ENCODE peak calls at places on chromosomes 13 and 19, in five cellular contexts. P, O, B, Z and I are unnamed samples.

GRCh38 chr19:39308531-39309304 is 11.9 kb downstream of the LRFN1 start:
- DNase-seq in Z (no peak), B (no peak), P (no peak), O (no peak), I (no peak)

GRCh38 chr19:1767464-1767933 is 14.2 kb downstream of the ONECUT3 start:
- DNase-seq in O (no peak), P (peak), Z (peak), B (no peak), I (no peak)

GRCh38 chr19:32924200-32924599 is 47.6 kb downstream of the CEP89 start:
- DNase-seq in Z (no peak), B (no peak), O (peak), P (no peak), I (peak)

GRCh38 chr19:19160489-19161035 is 9.5 kb downstream of the MEF2B start:
- DNase-seq in Z (no peak), P (no peak), O (no peak), B (no peak), I (no peak)

GRCh38 chr19:41940443-41941409 is 12.5 kb upstream of the ERFL start:
- DNase-seq in Z (no peak), B (no peak), P (no peak), O (no peak), I (no peak)

GRCh38 chr19:46524272-46524671 is 28.6 kb upstream of the PNMA8B start:
- DNase-seq in Z (no peak), P (no peak), O (no peak), B (no peak), I (no peak)

GRCh38 chr13:31930901-31931522 is 100.6 kb upstream of the FRY start:
- DNase-seq in O (peak), P (no peak), Z (no peak), B (no peak), I (no peak)

GRCh38 chr19:10502524-10503001 is 593 bp downstream of the KEAP1 start:
- DNase-seq in B (peak), Z (peak), P (peak), O (peak), I (peak)

GRCh38 chr13:94344126-94344863 is 135.2 kb downstream of the DCT start:
- DNase-seq in P (peak), B (no peak), O (no peak), Z (no peak), I (no peak)

GRCh38 chr13:36801035-36801434 is 18.0 kb upstream of the RFXAP start:
- DNase-seq in Z (no peak), O (peak), B (no peak), P (no peak), I (no peak)

GRCh38 chr19:7690779-7691258 is 10.2 kb downstream of the TRAPPC5 start:
- DNase-seq in Z (no peak), O (no peak), B (no peak), P (no peak), I (no peak)

GRCh38 chr13:98842074-98842473 is 89.6 kb upstream of the SLC15A1 start:
- DNase-seq in Z (no peak), P (no peak), O (no peak), B (peak), I (no peak)

GRCh38 chr13:39148513-39148961 is 110.3 kb downstream of the NHLRC3 start:
- DNase-seq in P (peak), Z (no peak), B (peak), O (peak), I (no peak)

GRCh38 chr19:29662604-29663404 is 2.5 kb upstream of the PLEKHF1 start:
- DNase-seq in Z (no peak), O (peak), P (peak), B (no peak), I (peak)

GRCh38 chr19:55251296-55252081 is 7.3 kb downstream of the PPP6R1 start:
- DNase-seq in P (peak), B (no peak), O (peak), Z (no peak), I (no peak)

GRCh38 chr19:41697198-41697855 is 9.3 kb upstream of the CEACAM7 start:
- DNase-seq in P (no peak), O (no peak), B (no peak), Z (no peak), I (no peak)

GRCh38 chr19:45716314-45717130 is 14.2 kb downstream of the FBXO46 start:
- DNase-seq in P (peak), Z (no peak), O (peak), B (no peak), I (no peak)

GRCh38 chr19:45913874-45914830 is at the start of gene NANOS2:
- DNase-seq in O (no peak), Z (no peak), B (no peak), P (peak), I (no peak)

GRCh38 chr13:50463662-50464061 is 379.8 kb downstream of the DLEU7 start:
- DNase-seq in P (no peak), O (peak), B (no peak), Z (no peak), I (no peak)

GRCh38 chr13:27203854-27204253 is 32.2 kb upstream of the USP12 start:
- DNase-seq in B (no peak), Z (no peak), O (peak), P (peak), I (no peak)

GRCh38 chr13:113582841-113583631 is 1.5 kb upstream of the TFDP1 start:
- DNase-seq in P (no peak), O (no peak), B (no peak), Z (no peak), I (no peak)

GRCh38 chr13:32790731-32791130 is 204.5 kb downstream of the PDS5B start:
- DNase-seq in P (no peak), O (peak), B (no peak), Z (no peak), I (no peak)

GRCh38 chr19:41649827-41650226 is 23.0 kb upstream of the CEACAM4 start:
- DNase-seq in B (no peak), P (peak), Z (no peak), O (no peak), I (no peak)

GRCh38 chr19:15587663-15588062 is 27.4 kb upstream of the CYP4F8 start:
- DNase-seq in Z (no peak), P (no peak), B (no peak), O (no peak), I (no peak)

GRCh38 chr19:16067205-16067938 is 8.9 kb upstream of the TPM4 start:
- DNase-seq in B (no peak), P (peak), O (peak), Z (no peak), I (peak)

GRCh38 chr19:2323707-2324106 is 4.7 kb downstream of the LSM7 start:
- DNase-seq in B (no peak), O (no peak), P (no peak), Z (no peak), I (no peak)

GRCh38 chr19:4866595-4867424 is 657 bp downstream of the PLIN3 start:
- DNase-seq in B (no peak), Z (peak), O (peak), P (peak), I (no peak)

GRCh38 chr19:42150940-42151339 is 18.7 kb upstream of the POU2F2 start:
- DNase-seq in P (no peak), B (no peak), O (no peak), Z (no peak), I (no peak)

GRCh38 chr13:103371271-103371670 is 305.1 kb upstream of the SLC10A2 start:
- DNase-seq in Z (no peak), P (peak), O (no peak), B (no peak), I (no peak)

GRCh38 chr19:52010674-52011073 is 2.7 kb upstream of the ZNF615 start:
- DNase-seq in P (no peak), O (no peak), B (no peak), Z (no peak), I (no peak)

GRCh38 chr13:34863360-34864135 is 78.5 kb upstream of the NBEA start:
- DNase-seq in Z (no peak), O (peak), P (peak), B (no peak), I (no peak)

GRCh38 chr13:30333601-30334000 is 26.2 kb upstream of the KATNAL1 start:
- DNase-seq in O (no peak), P (no peak), Z (no peak), B (no peak), I (no peak)